ENCODE peak calls at places on chromosomes 1 and 21, in six cellular contexts. One of them, this sample, is unnamed.

GRCh38 chr1:180167021-180167701 is 12.5 kb downstream of the QSOX1 start:
- DNase-seq in NCI-H2029: no peak
- DNase-seq in H4: no peak
- DNase-seq in posterior cingulate gyrus: no peak
- DNase-seq in activated T-cell treated with anti-CD3 and anti-CD28 coated beads for 24 hours: no peak
- DNase-seq in thoracic aorta: no peak
- DNase-seq in this sample: no peak

GRCh38 chr1:59511476-59512465 is 214.9 kb downstream of the FGGY start:
- DNase-seq in NCI-H2029: no peak
- DNase-seq in H4: no peak
- DNase-seq in posterior cingulate gyrus: no peak
- DNase-seq in activated T-cell treated with anti-CD3 and anti-CD28 coated beads for 24 hours: no peak
- DNase-seq in thoracic aorta: no peak
- DNase-seq in this sample: no peak

GRCh38 chr1:202160377-202160940 is at the start of gene PTPN7:
- DNase-seq in NCI-H2029: no peak
- DNase-seq in H4: no peak
- DNase-seq in posterior cingulate gyrus: no peak
- DNase-seq in activated T-cell treated with anti-CD3 and anti-CD28 coated beads for 24 hours: peak; percentile 79
- DNase-seq in thoracic aorta: no peak
- DNase-seq in this sample: no peak

GRCh38 chr1:20496241-20496661 is 10.2 kb upstream of the CAMK2N1 start:
- DNase-seq in NCI-H2029: no peak
- DNase-seq in H4: no peak
- DNase-seq in posterior cingulate gyrus: no peak
- DNase-seq in activated T-cell treated with anti-CD3 and anti-CD28 coated beads for 24 hours: peak; percentile 26
- DNase-seq in thoracic aorta: no peak
- DNase-seq in this sample: no peak

GRCh38 chr21:36282568-36283230 is 37.3 kb upstream of the MORC3 start:
- DNase-seq in NCI-H2029: no peak
- DNase-seq in H4: peak; percentile 51
- DNase-seq in posterior cingulate gyrus: no peak
- DNase-seq in activated T-cell treated with anti-CD3 and anti-CD28 coated beads for 24 hours: no peak
- DNase-seq in thoracic aorta: no peak
- DNase-seq in this sample: no peak

GRCh38 chr1:10082785-10083479 is 50.2 kb downstream of the UBE4B start:
- DNase-seq in NCI-H2029: no peak
- DNase-seq in H4: no peak
- DNase-seq in posterior cingulate gyrus: no peak
- DNase-seq in activated T-cell treated with anti-CD3 and anti-CD28 coated beads for 24 hours: no peak
- DNase-seq in thoracic aorta: no peak
- DNase-seq in this sample: no peak

GRCh38 chr1:50271337-50271736 is 151.9 kb downstream of the DMRTA2 start:
- DNase-seq in NCI-H2029: no peak
- DNase-seq in H4: no peak
- DNase-seq in posterior cingulate gyrus: no peak
- DNase-seq in activated T-cell treated with anti-CD3 and anti-CD28 coated beads for 24 hours: no peak
- DNase-seq in thoracic aorta: no peak
- DNase-seq in this sample: no peak

GRCh38 chr1:28369518-28370219 is at the start of gene PHACTR4:
- DNase-seq in NCI-H2029: peak; percentile 92
- DNase-seq in H4: peak; percentile 90
- DNase-seq in posterior cingulate gyrus: peak; percentile 82
- DNase-seq in activated T-cell treated with anti-CD3 and anti-CD28 coated beads for 24 hours: peak; percentile 78
- DNase-seq in thoracic aorta: peak; percentile 66
- DNase-seq in this sample: peak; percentile 95

GRCh38 chr1:74731399-74732052 is 1.3 kb downstream of the CRYZ start:
- DNase-seq in NCI-H2029: no peak
- DNase-seq in H4: no peak
- DNase-seq in posterior cingulate gyrus: no peak
- DNase-seq in activated T-cell treated with anti-CD3 and anti-CD28 coated beads for 24 hours: no peak
- DNase-seq in thoracic aorta: no peak
- DNase-seq in this sample: no peak

GRCh38 chr1:95752515-95753381 is 518.7 kb downstream of the RWDD3 start:
- DNase-seq in NCI-H2029: no peak
- DNase-seq in H4: no peak
- DNase-seq in posterior cingulate gyrus: no peak
- DNase-seq in activated T-cell treated with anti-CD3 and anti-CD28 coated beads for 24 hours: no peak
- DNase-seq in thoracic aorta: no peak
- DNase-seq in this sample: no peak

GRCh38 chr1:209513226-209513625 is 70.3 kb upstream of the CAMK1G start:
- DNase-seq in NCI-H2029: peak; percentile 24
- DNase-seq in H4: peak; percentile 62
- DNase-seq in posterior cingulate gyrus: no peak
- DNase-seq in activated T-cell treated with anti-CD3 and anti-CD28 coated beads for 24 hours: no peak
- DNase-seq in thoracic aorta: no peak
- DNase-seq in this sample: peak; percentile 70

GRCh38 chr1:13749543-13750307 is 49.7 kb downstream of the PRDM2 start:
- DNase-seq in NCI-H2029: no peak
- DNase-seq in H4: no peak
- DNase-seq in posterior cingulate gyrus: no peak
- DNase-seq in activated T-cell treated with anti-CD3 and anti-CD28 coated beads for 24 hours: no peak
- DNase-seq in thoracic aorta: peak; percentile 33
- DNase-seq in this sample: peak; percentile 78

GRCh38 chr1:10031461-10031860 is 1.3 kb upstream of the UBE4B start:
- DNase-seq in NCI-H2029: no peak
- DNase-seq in H4: no peak
- DNase-seq in posterior cingulate gyrus: no peak
- DNase-seq in activated T-cell treated with anti-CD3 and anti-CD28 coated beads for 24 hours: no peak
- DNase-seq in thoracic aorta: no peak
- DNase-seq in this sample: no peak

GRCh38 chr1:240122639-240123604 is 31.2 kb downstream of the FMN2 start:
- DNase-seq in NCI-H2029: peak; percentile 82
- DNase-seq in H4: peak; percentile 25
- DNase-seq in posterior cingulate gyrus: peak; percentile 44
- DNase-seq in activated T-cell treated with anti-CD3 and anti-CD28 coated beads for 24 hours: no peak
- DNase-seq in thoracic aorta: no peak
- DNase-seq in this sample: peak; percentile 80

GRCh38 chr1:16017461-16018303 is at the start of gene HSPB7:
- DNase-seq in NCI-H2029: no peak
- DNase-seq in H4: no peak
- DNase-seq in posterior cingulate gyrus: no peak
- DNase-seq in activated T-cell treated with anti-CD3 and anti-CD28 coated beads for 24 hours: no peak
- DNase-seq in thoracic aorta: peak; percentile 65
- DNase-seq in this sample: peak; percentile 22

GRCh38 chr21:40840441-40840840 is 6.5 kb downstream of the DSCAM start:
- DNase-seq in NCI-H2029: no peak
- DNase-seq in H4: no peak
- DNase-seq in posterior cingulate gyrus: no peak
- DNase-seq in activated T-cell treated with anti-CD3 and anti-CD28 coated beads for 24 hours: no peak
- DNase-seq in thoracic aorta: no peak
- DNase-seq in this sample: no peak

GRCh38 chr1:225845633-225846259 is 35.8 kb downstream of the EPHX1 start:
- DNase-seq in NCI-H2029: peak; percentile 31
- DNase-seq in H4: peak; percentile 65
- DNase-seq in posterior cingulate gyrus: no peak
- DNase-seq in activated T-cell treated with anti-CD3 and anti-CD28 coated beads for 24 hours: no peak
- DNase-seq in thoracic aorta: peak; percentile 40
- DNase-seq in this sample: peak; percentile 35

GRCh38 chr1:30511563-30512252 is 211.7 kb downstream of the MATN1 start:
- DNase-seq in NCI-H2029: no peak
- DNase-seq in H4: no peak
- DNase-seq in posterior cingulate gyrus: no peak
- DNase-seq in activated T-cell treated with anti-CD3 and anti-CD28 coated beads for 24 hours: no peak
- DNase-seq in thoracic aorta: no peak
- DNase-seq in this sample: no peak

GRCh38 chr1:87851490-87851889 is 522.8 kb downstream of the LMO4 start:
- DNase-seq in NCI-H2029: no peak
- DNase-seq in H4: no peak
- DNase-seq in posterior cingulate gyrus: no peak
- DNase-seq in activated T-cell treated with anti-CD3 and anti-CD28 coated beads for 24 hours: no peak
- DNase-seq in thoracic aorta: no peak
- DNase-seq in this sample: no peak

GRCh38 chr1:223704921-223705878 is 7.1 kb upstream of the CAPN2 start:
- DNase-seq in NCI-H2029: peak; percentile 37
- DNase-seq in H4: peak; percentile 59
- DNase-seq in posterior cingulate gyrus: no peak
- DNase-seq in activated T-cell treated with anti-CD3 and anti-CD28 coated beads for 24 hours: no peak
- DNase-seq in thoracic aorta: no peak
- DNase-seq in this sample: peak; percentile 47

GRCh38 chr21:44599264-44600029 is 950 bp upstream of the KRTAP10-7 start:
- DNase-seq in NCI-H2029: no peak
- DNase-seq in H4: no peak
- DNase-seq in posterior cingulate gyrus: no peak
- DNase-seq in activated T-cell treated with anti-CD3 and anti-CD28 coated beads for 24 hours: no peak
- DNase-seq in thoracic aorta: no peak
- DNase-seq in this sample: no peak

GRCh38 chr1:93925206-93925605 is 16.0 kb upstream of the GCLM start:
- DNase-seq in NCI-H2029: no peak
- DNase-seq in H4: no peak
- DNase-seq in posterior cingulate gyrus: no peak
- DNase-seq in activated T-cell treated with anti-CD3 and anti-CD28 coated beads for 24 hours: no peak
- DNase-seq in thoracic aorta: no peak
- DNase-seq in this sample: no peak

GRCh38 chr1:116842654-116843053 is 67.1 kb upstream of the PTGFRN start:
- DNase-seq in NCI-H2029: no peak
- DNase-seq in H4: no peak
- DNase-seq in posterior cingulate gyrus: no peak
- DNase-seq in activated T-cell treated with anti-CD3 and anti-CD28 coated beads for 24 hours: no peak
- DNase-seq in thoracic aorta: no peak
- DNase-seq in this sample: no peak

GRCh38 chr1:56436338-56436695 is 143.0 kb downstream of the PLPP3 start:
- DNase-seq in NCI-H2029: no peak
- DNase-seq in H4: no peak
- DNase-seq in posterior cingulate gyrus: no peak
- DNase-seq in activated T-cell treated with anti-CD3 and anti-CD28 coated beads for 24 hours: no peak
- DNase-seq in thoracic aorta: no peak
- DNase-seq in this sample: no peak

GRCh38 chr1:221022331-221022730 is 143.1 kb downstream of the HLX start:
- DNase-seq in NCI-H2029: no peak
- DNase-seq in H4: no peak
- DNase-seq in posterior cingulate gyrus: no peak
- DNase-seq in activated T-cell treated with anti-CD3 and anti-CD28 coated beads for 24 hours: no peak
- DNase-seq in thoracic aorta: no peak
- DNase-seq in this sample: no peak

GRCh38 chr1:8864713-8865397 is 13.6 kb downstream of the ENO1 start:
- DNase-seq in NCI-H2029: no peak
- DNase-seq in H4: no peak
- DNase-seq in posterior cingulate gyrus: no peak
- DNase-seq in activated T-cell treated with anti-CD3 and anti-CD28 coated beads for 24 hours: no peak
- DNase-seq in thoracic aorta: no peak
- DNase-seq in this sample: no peak